ENCODE peak calls at places on chromosomes 6 and 20, in eight cellular contexts. C is uterus, W is right lobe of liver, J is astrocyte of the cerebellum, B is colonic mucosa, P is spleen, A is AG09309, E is IMR-90. Z is an unnamed sample.

GRCh38 chr20:57830515-57830895 is 120.7 kb upstream of the PMEPA1 start:
- DNase-seq in J (no peak), W (no peak), P (no peak), E (no peak), B (no peak), C (no peak), A (no peak), Z (no peak)

GRCh38 chr20:20375862-20376261 is 8.0 kb downstream of the INSM1 start:
- DNase-seq in P (no peak), J (no peak), E (no peak), C (no peak), B (no peak), A (no peak), W (no peak), Z (no peak)

GRCh38 chr20:19973920-19974620 is 43.1 kb upstream of the NAA20 start:
- DNase-seq in A (no peak), J (peak), E (peak), B (peak), C (peak), W (no peak), P (no peak), Z (peak)

GRCh38 chr6:74408844-74409243 is 712.8 kb downstream of the CD109 start:
- DNase-seq in J (no peak), W (no peak), E (peak), A (no peak), P (no peak), B (no peak), C (no peak), Z (no peak)

GRCh38 chr20:11917663-11918062 is at the start of gene BTBD3:
- DNase-seq in A (no peak), B (peak), C (peak), J (peak), P (no peak), E (peak), W (no peak), Z (peak)

GRCh38 chr6:4853782-4854511 is 77.7 kb downstream of the CDYL start:
- DNase-seq in E (peak), W (no peak), A (no peak), J (no peak), P (no peak), B (no peak), C (no peak), Z (no peak)

GRCh38 chr6:111207141-111207858 is 120.0 kb downstream of the SLC16A10 start:
- DNase-seq in W (no peak), E (peak), C (no peak), B (no peak), A (no peak), J (no peak), P (no peak), Z (no peak)

GRCh38 chr20:58870293-58871014 is 17.9 kb downstream of the GNAS start:
- DNase-seq in W (peak), A (no peak), B (peak), J (peak), P (peak), C (peak), E (peak), Z (peak)

GRCh38 chr6:132812255-132812732 is 2.1 kb upstream of the RPS12 start:
- DNase-seq in W (no peak), A (peak), E (peak), C (no peak), B (no peak), J (no peak), P (no peak), Z (peak)

GRCh38 chr20:17614812-17615644 is 45.2 kb downstream of the DSTN start:
- DNase-seq in E (no peak), W (peak), P (peak), C (no peak), A (no peak), J (no peak), B (peak), Z (no peak)

GRCh38 chr6:26284537-26285142 is 80.4 kb upstream of the BTN3A2 start:
- DNase-seq in P (peak), E (peak), C (peak), W (peak), A (no peak), J (no peak), B (peak), Z (peak)

GRCh38 chr6:154302111-154302752 is 54.4 kb downstream of the IPCEF1 start:
- DNase-seq in J (peak), E (peak), A (no peak), B (no peak), C (no peak), W (no peak), P (no peak), Z (peak)

GRCh38 chr6:164926686-164927085 is 382.7 kb downstream of the C6orf118 start:
- DNase-seq in A (no peak), B (no peak), W (no peak), J (no peak), E (no peak), P (no peak), C (no peak), Z (peak)

GRCh38 chr6:79421707-79422484 is 115.3 kb downstream of the LCA5 start:
- DNase-seq in A (peak), E (peak), P (no peak), C (no peak), W (no peak), B (peak), J (peak), Z (peak)

GRCh38 chr20:33394718-33395117 is 6.6 kb downstream of the CDK5RAP1 start:
- DNase-seq in P (no peak), J (no peak), C (no peak), A (no peak), W (no peak), B (no peak), E (no peak), Z (no peak)

GRCh38 chr20:47227576-47227975 is 128.9 kb downstream of the ZMYND8 start:
- DNase-seq in W (no peak), A (no peak), B (no peak), P (no peak), E (no peak), C (no peak), J (no peak), Z (no peak)

DNA sequence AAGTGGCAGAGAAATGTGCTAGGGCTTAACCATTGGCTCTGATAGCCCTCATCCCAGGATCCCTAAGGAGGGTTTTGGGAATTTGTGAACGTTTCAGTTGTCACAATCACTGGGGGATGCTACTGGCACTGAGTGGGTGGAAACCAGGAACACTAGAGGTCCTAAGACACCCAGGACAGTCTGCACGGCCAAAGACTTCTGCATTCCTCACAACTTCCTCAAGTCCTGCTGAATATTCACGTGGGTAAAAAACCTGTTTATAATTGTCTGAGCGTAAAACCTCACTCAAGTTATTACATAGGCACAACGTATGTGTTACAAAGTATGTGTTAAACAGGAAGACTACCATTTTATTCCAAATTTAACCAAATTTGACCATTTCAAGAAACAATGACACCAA is 52.4 kb downstream of the GMDS start:
- DNase-seq in P (no peak), A (no peak), C (no peak), E (no peak), J (no peak), B (no peak), W (no peak), Z (no peak)
- H3K4me3 ChIP-seq in P (no peak), A (no peak), C (no peak), E (no peak), J (no peak), B (no peak), W (no peak), Z (no peak)

GRCh38 chr20:38294334-38294592 is 9.7 kb upstream of the BPI start:
- DNase-seq in A (no peak), B (no peak), J (no peak), W (no peak), E (no peak), C (no peak), P (no peak), Z (no peak)

GRCh38 chr20:38291582-38291918 is 12.4 kb upstream of the BPI start:
- DNase-seq in C (no peak), J (no peak), E (no peak), A (no peak), W (no peak), B (no peak), P (no peak), Z (no peak)

GRCh38 chr20:38293490-38294333 is 10.2 kb upstream of the BPI start:
- DNase-seq in C (no peak), P (no peak), A (no peak), J (no peak), W (no peak), B (no peak), E (no peak), Z (no peak)

GRCh38 chr20:38291961-38292360 is 12.0 kb upstream of the BPI start:
- DNase-seq in B (no peak), W (no peak), E (no peak), A (no peak), P (no peak), C (no peak), J (no peak), Z (no peak)

DNA sequence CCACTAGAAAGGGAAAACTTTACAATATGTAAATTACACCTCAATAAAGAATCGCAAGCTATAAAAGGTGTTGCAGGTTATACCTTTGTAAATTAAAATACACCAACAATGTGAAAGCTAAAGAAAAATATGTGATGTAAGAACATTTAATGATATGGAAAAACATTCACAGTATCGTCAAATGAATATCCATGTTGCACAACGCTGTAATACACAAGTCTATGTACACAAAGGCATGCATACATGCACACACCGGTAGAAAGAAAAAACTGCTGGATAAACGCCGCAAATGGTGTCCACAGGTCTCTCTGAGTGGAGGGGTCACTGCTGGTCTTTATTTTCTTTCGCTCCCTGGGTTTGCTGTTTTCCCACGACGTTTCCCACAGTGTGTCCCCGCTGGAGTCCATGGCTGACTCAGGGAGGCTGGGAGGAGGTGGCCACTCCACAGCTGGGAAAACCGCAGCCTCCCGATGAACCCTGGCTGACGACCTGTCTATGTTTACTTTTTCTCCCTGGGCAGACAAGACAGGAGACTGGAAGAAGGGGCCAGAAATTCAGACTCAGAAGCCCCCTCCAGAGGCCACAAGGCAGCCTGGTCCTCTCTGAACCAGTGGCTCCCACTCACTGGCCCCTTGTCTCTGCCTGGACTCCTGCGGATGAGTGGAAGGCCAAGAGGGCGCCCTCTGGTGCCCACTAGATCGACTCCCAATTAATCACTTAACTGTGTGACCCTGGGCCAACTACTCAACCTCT is 13.0 kb upstream of the BPI start:
- DNase-seq in A (peak), E (peak), P (no peak), C (no peak), J (peak), B (no peak), W (no peak), Z (peak)
- TF ChIP-seq CTCF in A (peak), E (peak), P (peak), C (peak), J (peak), B (no peak), W (peak), Z (peak)

DNA sequence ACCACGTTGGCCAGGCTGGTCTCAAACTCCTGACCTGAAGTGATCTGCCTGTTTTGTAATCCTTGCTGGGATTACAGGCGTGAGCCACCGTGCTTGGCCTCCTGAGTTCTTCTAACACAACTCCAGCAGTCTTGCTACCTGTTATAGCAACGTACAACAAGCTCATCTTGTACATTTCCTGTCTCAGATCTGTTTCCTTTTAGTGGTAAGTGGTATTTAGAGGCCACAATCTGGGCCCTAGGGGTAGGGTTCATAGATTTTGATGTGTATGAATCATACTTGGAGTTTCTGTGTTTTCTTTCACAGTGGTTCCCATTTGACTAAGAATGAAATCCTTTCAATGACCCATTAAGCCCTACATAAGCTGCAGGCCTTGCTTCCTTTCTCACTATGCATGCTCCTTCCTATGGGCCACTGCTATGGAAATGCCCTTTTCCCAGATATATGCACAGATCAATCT is 27.1 kb upstream of the SYNCRIP start:
- DNase-seq in J (no peak), W (no peak), B (no peak), P (no peak), E (peak), A (no peak), C (no peak), Z (peak)
- H3K4me3 ChIP-seq in J (no peak), W (no peak), B (no peak), P (no peak), E (no peak), A (no peak), C (no peak), Z (no peak)

GRCh38 chr6:44001318-44001868 is 125.9 kb downstream of the MRPL14 start:
- DNase-seq in J (no peak), B (peak), W (no peak), P (no peak), C (no peak), E (no peak), A (no peak), Z (no peak)
- TF ChIP-seq CTCF in J (peak), B (peak), W (no peak), P (no peak), C (no peak), E (peak), A (peak), Z (peak)

Z was measured in astrocyte of the spinal cord.